ENCODE peak calls at places on chromosomes 13 and 19, in ten cellular contexts. T, V, K, I, B, D, Z, E, M and F are unnamed samples.

GRCh38 chr13:49319555-49320350 is 72.0 kb downstream of the CDADC1 start:
- DNase-seq in T (no peak), V (no peak), K (no peak), I (no peak), B (no peak), D (no peak), Z (no peak), E (no peak), M (no peak), F (no peak)

GRCh38 chr19:29088761-29089160 is 124.2 kb downstream of the UQCRFS1 start:
- DNase-seq in T (no peak), V (no peak), K (no peak), I (no peak), B (no peak), D (no peak), Z (no peak), E (no peak), M (no peak), F (no peak)

GRCh38 chr13:49858183-49858856 is 65.8 kb upstream of the KPNA3 start:
- DNase-seq in T (no peak), V (no peak), K (no peak), I (no peak), B (peak; percentile 10), D (no peak), Z (no peak), E (no peak), M (no peak), F (no peak)

GRCh38 chr19:324716-325115 is 19.9 kb downstream of the MIER2 start:
- DNase-seq in T (no peak), V (no peak), K (no peak), I (no peak), B (no peak), D (no peak), Z (no peak), E (no peak), M (no peak), F (no peak)

GRCh38 chr13:38914070-38914469 is 76.6 kb downstream of the STOML3 start:
- DNase-seq in T (no peak), V (no peak), K (no peak), I (no peak), B (no peak), D (no peak), Z (no peak), E (no peak), M (no peak), F (peak; percentile 42)

GRCh38 chr19:40592170-40592569 is 9.0 kb upstream of the LTBP4 start:
- DNase-seq in T (no peak), V (no peak), K (no peak), I (no peak), B (no peak), D (no peak), Z (no peak), E (no peak), M (no peak), F (peak; percentile 89)

GRCh38 chr19:23075031-23075733 is 41.6 kb upstream of the ZNF730 start:
- DNase-seq in T (no peak), V (no peak), K (peak; percentile 36), I (no peak), B (peak; percentile 19), D (peak; percentile 60), Z (no peak), E (peak; percentile 71), M (no peak), F (peak; percentile 96)

GRCh38 chr19:45250832-45251451 is at the start of gene MARK4:
- DNase-seq in T (peak; percentile 51), V (peak; percentile 16), K (peak; percentile 96), I (no peak), B (peak; percentile 49), D (peak; percentile 75), Z (no peak), E (peak; percentile 89), M (no peak), F (peak; percentile 70)

GRCh38 chr19:48511321-48511731 is 309 bp downstream of the LMTK3 start:
- DNase-seq in T (no peak), V (no peak), K (no peak), I (no peak), B (no peak), D (no peak), Z (no peak), E (peak; percentile 82), M (no peak), F (no peak)

GRCh38 chr13:80928241-80928640 is 587.3 kb upstream of the SPRY2 start:
- DNase-seq in T (no peak), V (no peak), K (no peak), I (no peak), B (no peak), D (no peak), Z (no peak), E (no peak), M (no peak), F (no peak)

GRCh38 chr13:107563099-107563925 is 652.0 kb downstream of the LIG4 start:
- DNase-seq in T (no peak), V (no peak), K (no peak), I (no peak), B (no peak), D (no peak), Z (no peak), E (no peak), M (no peak), F (no peak)

GRCh38 chr13:72727417-72728289 is at the start of the genes BORA and MZT1:
- DNase-seq in T (peak; percentile 95), V (peak; percentile 95), K (peak; percentile 72), I (peak; percentile 99), B (peak; percentile 97), D (peak; percentile 97), Z (peak; percentile 94), E (peak; percentile 99), M (peak; percentile 98), F (peak; percentile 96)

GRCh38 chr13:100710176-100710575 is 35.6 kb upstream of the TMTC4 start:
- DNase-seq in T (no peak), V (no peak), K (no peak), I (no peak), B (no peak), D (no peak), Z (no peak), E (no peak), M (no peak), F (no peak)

DNA sequence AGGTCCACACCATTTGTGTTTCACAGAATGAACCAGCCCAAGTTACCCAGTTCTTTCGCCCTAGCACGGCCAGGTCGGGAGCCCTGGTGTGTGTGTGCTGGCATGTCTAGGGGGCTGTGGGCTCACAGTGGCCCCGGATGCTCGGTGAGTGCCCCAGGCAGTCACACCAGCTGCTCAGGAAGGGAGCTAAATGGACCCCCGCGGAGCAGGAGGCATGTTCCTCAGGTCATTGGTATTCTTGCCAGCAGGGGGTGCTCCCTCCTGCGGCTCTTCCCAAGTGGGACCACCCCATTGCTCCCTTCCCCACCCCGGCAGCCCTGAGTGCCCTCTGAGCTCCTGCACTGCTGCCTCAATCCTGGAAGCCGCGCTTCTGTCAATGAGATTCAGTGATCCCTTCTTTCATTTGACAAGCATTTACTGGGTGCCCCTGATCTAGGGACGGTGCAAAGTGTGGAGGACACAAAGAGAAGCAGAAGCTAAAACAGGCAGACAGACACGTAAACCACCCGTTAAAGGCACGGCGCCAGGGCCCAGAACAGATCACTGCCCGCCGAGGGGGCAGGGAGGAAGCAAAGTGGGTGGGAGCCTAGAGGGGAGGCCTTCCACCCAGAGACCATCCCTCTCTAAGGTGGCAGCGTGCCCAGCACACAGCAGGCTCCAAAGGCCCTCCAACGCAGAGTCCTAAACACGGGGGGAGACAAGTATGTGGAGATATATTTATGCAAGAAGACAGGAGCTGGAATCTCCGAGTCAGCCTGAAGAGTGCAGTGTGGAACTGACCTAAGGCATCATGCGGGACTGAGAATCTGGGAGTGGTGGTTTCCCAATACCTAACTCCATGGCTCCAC is 5.2 kb upstream of the ADPRHL1 start:
- DNase-seq in T (no peak), V (no peak), K (no peak), I (peak; percentile 78), B (no peak), D (no peak), Z (no peak), E (no peak), M (no peak), F (peak; percentile 59)
- TF ChIP-seq POLR2AphosphoS5 in T (no peak), V (no peak), K (no peak), I (no peak), B (no peak), D (no peak), Z (no peak), E (no peak), M (no peak), F (no peak)

DNA sequence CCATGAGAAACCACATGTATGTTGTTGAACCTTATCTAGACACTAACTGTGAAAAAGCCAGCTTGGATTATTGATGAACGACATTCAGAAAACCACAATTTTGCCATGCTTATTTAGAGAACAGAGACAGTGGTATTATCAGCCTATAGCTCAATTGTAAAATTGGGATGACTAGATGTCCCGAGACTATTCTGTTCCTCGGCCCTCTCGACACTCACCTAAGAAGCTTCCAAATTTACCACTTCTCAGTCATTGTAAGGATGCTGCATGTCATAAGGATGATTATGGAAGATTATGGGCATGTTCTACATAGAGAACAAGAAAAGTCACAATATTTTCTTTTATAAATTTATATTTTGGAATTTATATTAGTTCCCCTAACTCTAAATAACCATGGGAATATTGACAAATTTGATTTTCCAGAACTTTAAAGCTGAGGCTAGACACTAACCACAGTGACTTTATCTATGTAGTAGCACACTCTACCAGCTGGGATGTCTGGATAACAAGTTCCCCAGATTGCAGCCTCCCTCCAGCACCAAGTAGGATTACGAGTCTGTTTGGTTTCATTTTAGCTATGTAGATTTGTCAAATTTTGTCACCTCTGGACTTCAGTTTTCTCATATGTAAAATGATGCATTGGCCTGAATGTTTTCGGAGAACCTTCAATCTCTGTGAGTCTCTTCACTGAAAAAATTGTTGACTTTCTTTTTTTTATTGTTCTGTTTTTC is 513.6 kb downstream of the IRS2 start:
- DNase-seq in T (no peak), V (no peak), K (no peak), I (no peak), B (no peak), D (no peak), Z (no peak), E (no peak), M (no peak), F (no peak)
- TF ChIP-seq POLR2AphosphoS5 in T (no peak), V (peak; percentile 50), K (no peak), I (no peak), B (no peak), D (no peak), Z (no peak), E (no peak), M (no peak), F (no peak)

DNA sequence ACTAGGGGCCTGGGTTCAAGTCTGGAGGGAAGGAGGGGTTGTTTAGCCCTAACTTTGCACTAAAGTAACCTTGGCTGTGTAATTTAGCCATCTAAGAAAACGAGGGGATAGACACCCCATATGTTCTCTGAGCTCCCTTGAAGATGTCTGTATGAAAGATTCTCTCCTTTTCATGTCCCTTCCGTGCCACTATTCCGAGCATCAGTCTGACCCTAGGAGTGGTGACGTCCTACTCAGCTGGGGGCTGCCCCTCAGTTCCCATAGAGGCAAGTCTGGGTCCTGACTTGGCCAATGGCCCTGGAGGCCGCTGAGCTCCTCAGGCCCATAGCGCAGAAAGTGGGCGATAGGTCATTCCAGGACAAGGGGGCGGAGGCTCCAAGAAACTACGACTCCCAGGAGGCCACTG is 790 bp upstream of the WDFY2 start:
- DNase-seq in T (no peak), V (no peak), K (no peak), I (no peak), B (no peak), D (no peak), Z (no peak), E (no peak), M (no peak), F (no peak)
- TF ChIP-seq POLR2AphosphoS5 in T (no peak), V (no peak), K (no peak), I (no peak), B (no peak), D (no peak), Z (no peak), E (no peak), M (no peak), F (peak; percentile 60)

GRCh38 chr19:56211718-56212117 is 9.6 kb downstream of the ZSCAN5C start:
- DNase-seq in T (no peak), V (no peak), K (no peak), I (no peak), B (no peak), D (no peak), Z (no peak), E (no peak), M (no peak), F (peak; percentile 23)
- TF ChIP-seq POLR2AphosphoS5 in T (no peak), V (no peak), K (no peak), I (no peak), B (no peak), D (no peak), Z (no peak), E (no peak), M (no peak), F (no peak)